ENCODE peak calls at places on chromosomes 12 and 14, in eight cellular contexts. K is T-cell; H is bronchial epithelial cell; M is T-helper 17 cell; F is naive thymus-derived CD4-positive, alpha-beta T cell; U is GM04504; G is GOT3; Z is NCI-H2081. T is an unnamed sample.

GRCh38 chr14:72589652-72590051 is 304.2 kb downstream of the DPF3 start:
- DNase-seq in M (no peak), K (no peak), U (no peak), G (no peak), F (no peak), H (no peak), Z (no peak), T (no peak)

GRCh38 chr14:54556535-54556934 is 10.4 kb upstream of the SAMD4A start:
- DNase-seq in F (no peak), G (no peak), U (no peak), M (no peak), K (no peak), Z (no peak), H (no peak), T (no peak)

GRCh38 chr12:116690016-116690709 is 47.7 kb downstream of the SPRING1 start:
- DNase-seq in F (no peak), G (no peak), M (no peak), Z (no peak), K (no peak), H (no peak), U (no peak), T (no peak)

GRCh38 chr14:76267322-76268012 is 108.5 kb upstream of the ESRRB start:
- DNase-seq in F (no peak), H (peak), G (peak), U (peak), K (no peak), Z (no peak), M (no peak), T (no peak)

GRCh38 chr12:49502590-49502989 is 36.2 kb upstream of the KCNH3 start:
- DNase-seq in G (no peak), H (no peak), F (no peak), Z (no peak), U (no peak), M (no peak), K (no peak), T (no peak)

GRCh38 chr14:93970967-93971634 is 5.3 kb downstream of the ASB2 start:
- DNase-seq in Z (no peak), G (no peak), H (no peak), U (no peak), K (peak), F (no peak), M (no peak), T (no peak)

GRCh38 chr14:53840444-53840843 is 116.2 kb downstream of the BMP4 start:
- DNase-seq in U (no peak), Z (no peak), M (no peak), H (peak), G (no peak), F (no peak), K (no peak), T (peak)

GRCh38 chr14:62629070-62629580 is 416.1 kb downstream of the KCNH5 start:
- DNase-seq in U (no peak), F (no peak), H (no peak), Z (no peak), K (no peak), M (no peak), G (no peak), T (peak)

GRCh38 chr12:95820096-95820703 is 29.6 kb upstream of the NTN4 start:
- DNase-seq in U (no peak), K (no peak), H (peak), Z (peak), G (no peak), F (no peak), M (no peak), T (no peak)

GRCh38 chr12:6069452-6070093 is 54.9 kb downstream of the VWF start:
- DNase-seq in G (no peak), M (no peak), F (no peak), Z (no peak), H (peak), K (no peak), U (peak), T (no peak)

GRCh38 chr12:70683976-70684375 is 46.7 kb upstream of the PTPRB start:
- DNase-seq in Z (no peak), M (no peak), G (no peak), F (no peak), K (no peak), H (no peak), U (no peak), T (no peak)

GRCh38 chr14:94524093-94524492 is 14.8 kb upstream of the SERPINA12 start:
- DNase-seq in Z (no peak), H (no peak), F (no peak), K (no peak), U (no peak), G (no peak), M (no peak), T (no peak)

T was measured in esophagus muscularis mucosa.